ENCODE peak calls at places on chromosomes 16 and 17, in eight cellular contexts. R, X, D, A, W, Q, F and E are unnamed samples.

GRCh38 chr17:5584383-5584951 is at the start of gene NLRP1:
- DNase-seq in R (peak), X (peak), D (peak), A (no peak), W (no peak), Q (peak), F (peak), E (peak)

GRCh38 chr17:57788710-57789109 is 43.6 kb upstream of the CCDC182 start:
- DNase-seq in R (no peak), X (no peak), D (no peak), A (no peak), W (no peak), Q (no peak), F (no peak), E (no peak)

GRCh38 chr17:74842599-74843351 is 16.9 kb downstream of the GRIN2C start:
- DNase-seq in R (peak), X (peak), D (no peak), A (no peak), W (peak), Q (no peak), F (peak), E (peak)

GRCh38 chr16:56972403-56972802 is 10.7 kb downstream of the CETP start:
- DNase-seq in R (no peak), X (no peak), D (no peak), A (no peak), W (no peak), Q (no peak), F (no peak), E (no peak)

GRCh38 chr17:76261421-76262215 is 3.5 kb upstream of the UBALD2 start:
- DNase-seq in R (no peak), X (no peak), D (no peak), A (no peak), W (no peak), Q (no peak), F (no peak), E (peak)

GRCh38 chr16:25494292-25494691 is 197.5 kb upstream of the HS3ST4 start:
- DNase-seq in R (no peak), X (no peak), D (no peak), A (no peak), W (no peak), Q (no peak), F (no peak), E (no peak)

GRCh38 chr17:28888832-28889231 is 8.7 kb downstream of the FLOT2 start:
- DNase-seq in R (no peak), X (no peak), D (no peak), A (no peak), W (no peak), Q (no peak), F (no peak), E (no peak)

GRCh38 chr17:56909742-56910508 is 3.9 kb downstream of the TRIM25 start:
- DNase-seq in R (peak), X (no peak), D (no peak), A (no peak), W (peak), Q (no peak), F (no peak), E (no peak)

GRCh38 chr17:44170499-44171201 is at the start of gene ASB16:
- DNase-seq in R (no peak), X (no peak), D (no peak), A (no peak), W (no peak), Q (no peak), F (peak), E (no peak)

GRCh38 chr17:67194134-67194533 is 50.9 kb downstream of the HELZ start:
- DNase-seq in R (peak), X (no peak), D (no peak), A (no peak), W (no peak), Q (no peak), F (no peak), E (peak)

GRCh38 chr16:83113811-83114210 is 487.0 kb downstream of the CDH13 start:
- DNase-seq in R (no peak), X (no peak), D (no peak), A (no peak), W (no peak), Q (no peak), F (no peak), E (no peak)

GRCh38 chr17:67594115-67594878 is 123.4 kb upstream of the NOL11 start:
- DNase-seq in R (peak), X (no peak), D (peak), A (no peak), W (no peak), Q (no peak), F (no peak), E (no peak)

GRCh38 chr17:80289631-80290030 is 29.0 kb downstream of the RNF213 start:
- DNase-seq in R (no peak), X (no peak), D (no peak), A (no peak), W (no peak), Q (no peak), F (no peak), E (no peak)

GRCh38 chr16:17471745-17472075 is 950 bp upstream of the XYLT1 start:
- DNase-seq in R (no peak), X (no peak), D (no peak), A (no peak), W (no peak), Q (no peak), F (no peak), E (no peak)

GRCh38 chr16:1492923-1493745 is at the start of gene TELO2:
- DNase-seq in R (peak), X (peak), D (no peak), A (peak), W (peak), Q (peak), F (peak), E (peak)

GRCh38 chr16:4414187-4414909 is 2.0 kb downstream of the CORO7 start:
- DNase-seq in R (no peak), X (no peak), D (peak), A (no peak), W (no peak), Q (no peak), F (no peak), E (no peak)

GRCh38 chr16:8812162-8812843 is 14.7 kb downstream of the PMM2 start:
- DNase-seq in R (no peak), X (no peak), D (no peak), A (no peak), W (no peak), Q (no peak), F (no peak), E (no peak)

GRCh38 chr17:7173687-7174602 is 5.2 kb downstream of the ASGR1 start:
- DNase-seq in R (no peak), X (no peak), D (no peak), A (peak), W (no peak), Q (no peak), F (peak), E (peak)

GRCh38 chr17:75723201-75723930 is 2.1 kb downstream of the ITGB4 start:
- DNase-seq in R (no peak), X (no peak), D (no peak), A (no peak), W (no peak), Q (no peak), F (no peak), E (no peak)

GRCh38 chr17:69669441-69670178 is 255.1 kb downstream of the MAP2K6 start:
- DNase-seq in R (no peak), X (no peak), D (no peak), A (no peak), W (no peak), Q (no peak), F (no peak), E (no peak)

GRCh38 chr17:80263253-80264047 is 2.8 kb downstream of the RNF213 start:
- DNase-seq in R (peak), X (no peak), D (peak), A (no peak), W (peak), Q (no peak), F (peak), E (peak)

GRCh38 chr16:56197227-56197992 is 6.1 kb downstream of the GNAO1 start:
- DNase-seq in R (no peak), X (no peak), D (no peak), A (no peak), W (no peak), Q (no peak), F (no peak), E (no peak)

GRCh38 chr16:48347191-48347860 is 37.9 kb downstream of the SIAH1 start:
- DNase-seq in R (no peak), X (no peak), D (no peak), A (no peak), W (no peak), Q (no peak), F (no peak), E (no peak)

GRCh38 chr17:76014100-76014924 is 12.8 kb downstream of the EVPL start:
- DNase-seq in R (peak), X (peak), D (no peak), A (peak), W (peak), Q (no peak), F (peak), E (peak)

GRCh38 chr16:82715833-82716232 is 89.1 kb downstream of the CDH13 start:
- DNase-seq in R (no peak), X (no peak), D (no peak), A (no peak), W (no peak), Q (no peak), F (no peak), E (no peak)

GRCh38 chr17:29393451-29393850 is 3.3 kb downstream of the TAOK1 start:
- DNase-seq in R (no peak), X (no peak), D (no peak), A (no peak), W (no peak), Q (no peak), F (no peak), E (no peak)

GRCh38 chr17:56596741-56597494 is 3.4 kb downstream of the NOG start:
- DNase-seq in R (no peak), X (no peak), D (no peak), A (no peak), W (no peak), Q (no peak), F (peak), E (no peak)

GRCh38 chr16:49458656-49459445 is 85.2 kb downstream of the C16orf78 start:
- DNase-seq in R (no peak), X (no peak), D (no peak), A (no peak), W (no peak), Q (no peak), F (no peak), E (no peak)

GRCh38 chr17:2402517-2402916 is 1.7 kb upstream of the MNT start:
- DNase-seq in R (no peak), X (no peak), D (no peak), A (no peak), W (no peak), Q (no peak), F (no peak), E (no peak)

GRCh38 chr16:75506107-75506506 is 10.9 kb upstream of the CHST6 start:
- DNase-seq in R (no peak), X (no peak), D (no peak), A (no peak), W (no peak), Q (no peak), F (no peak), E (no peak)

GRCh38 chr17:72063756-72064461 is 56.9 kb upstream of the SOX9 start:
- DNase-seq in R (no peak), X (no peak), D (no peak), A (no peak), W (no peak), Q (no peak), F (no peak), E (no peak)

GRCh38 chr17:7987112-7987893 is 15.1 kb upstream of the GUCY2D start:
- DNase-seq in R (no peak), X (no peak), D (no peak), A (no peak), W (no peak), Q (no peak), F (no peak), E (no peak)

DNA sequence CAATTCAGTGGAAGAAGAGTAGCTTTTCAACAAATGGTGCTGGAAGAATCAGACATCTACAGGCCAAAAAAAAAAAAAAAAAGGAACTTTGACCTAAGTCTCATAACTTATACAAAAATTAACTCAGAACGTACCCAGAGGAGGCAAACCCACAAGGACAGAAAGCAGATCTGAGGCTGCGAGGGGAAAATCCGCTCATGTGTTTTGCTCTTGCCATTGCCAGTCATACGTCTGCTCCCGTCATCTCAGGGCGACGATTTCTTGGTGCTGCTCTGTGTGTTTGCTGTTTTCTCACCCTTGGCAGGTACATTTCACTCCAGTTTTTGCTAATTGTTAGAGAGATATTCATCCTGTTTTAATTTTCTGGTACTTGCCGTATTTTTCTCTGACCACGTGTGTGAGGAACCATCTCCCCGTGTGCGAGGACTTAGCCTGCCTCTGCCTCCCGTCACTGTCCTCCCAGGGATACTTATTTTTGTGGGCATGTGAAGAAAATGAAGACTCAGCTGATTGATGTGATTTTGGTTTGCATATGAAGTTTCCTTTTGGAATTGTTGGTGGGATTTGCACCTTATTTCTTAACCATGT is 33.4 kb upstream of the ACSF3 start:
- DNase-seq in R (no peak), X (no peak), D (peak), A (no peak), W (no peak), Q (no peak), F (no peak), E (no peak)
- H3K9ac ChIP-seq in R (no peak), X (no peak), D (peak), A (no peak), W (no peak), Q (no peak), F (no peak), E (no peak)

GRCh38 chr17:11601661-11602060 is 3.4 kb downstream of the DNAH9 start:
- DNase-seq in R (no peak), X (no peak), D (no peak), A (no peak), W (no peak), Q (no peak), F (no peak), E (no peak)

GRCh38 chr17:11598274-11599221 is at the start of gene DNAH9:
- DNase-seq in R (peak), X (no peak), D (no peak), A (peak), W (peak), Q (peak), F (peak), E (no peak)
- TF ChIP-seq POLR2AphosphoS5 in R (no peak), X (no peak), D (no peak), A (no peak), W (no peak), Q (no peak), F (no peak), E (no peak)

GRCh38 chr16:84916156-84916555 is 95.2 kb downstream of the ZDHHC7 start:
- DNase-seq in R (no peak), X (no peak), D (no peak), A (no peak), W (no peak), Q (no peak), F (no peak), E (no peak)
- H3K9ac ChIP-seq in R (no peak), X (no peak), D (no peak), A (no peak), W (no peak), Q (no peak), F (no peak), E (no peak)

GRCh38 chr16:3021449-3022207 is 1.5 kb downstream of the TNFRSF12A start:
- DNase-seq in R (peak), X (peak), D (no peak), A (peak), W (peak), Q (no peak), F (peak), E (peak)
- TF ChIP-seq POLR2AphosphoS5 in R (no peak), X (no peak), D (no peak), A (peak), W (no peak), Q (no peak), F (peak), E (no peak)

DNA sequence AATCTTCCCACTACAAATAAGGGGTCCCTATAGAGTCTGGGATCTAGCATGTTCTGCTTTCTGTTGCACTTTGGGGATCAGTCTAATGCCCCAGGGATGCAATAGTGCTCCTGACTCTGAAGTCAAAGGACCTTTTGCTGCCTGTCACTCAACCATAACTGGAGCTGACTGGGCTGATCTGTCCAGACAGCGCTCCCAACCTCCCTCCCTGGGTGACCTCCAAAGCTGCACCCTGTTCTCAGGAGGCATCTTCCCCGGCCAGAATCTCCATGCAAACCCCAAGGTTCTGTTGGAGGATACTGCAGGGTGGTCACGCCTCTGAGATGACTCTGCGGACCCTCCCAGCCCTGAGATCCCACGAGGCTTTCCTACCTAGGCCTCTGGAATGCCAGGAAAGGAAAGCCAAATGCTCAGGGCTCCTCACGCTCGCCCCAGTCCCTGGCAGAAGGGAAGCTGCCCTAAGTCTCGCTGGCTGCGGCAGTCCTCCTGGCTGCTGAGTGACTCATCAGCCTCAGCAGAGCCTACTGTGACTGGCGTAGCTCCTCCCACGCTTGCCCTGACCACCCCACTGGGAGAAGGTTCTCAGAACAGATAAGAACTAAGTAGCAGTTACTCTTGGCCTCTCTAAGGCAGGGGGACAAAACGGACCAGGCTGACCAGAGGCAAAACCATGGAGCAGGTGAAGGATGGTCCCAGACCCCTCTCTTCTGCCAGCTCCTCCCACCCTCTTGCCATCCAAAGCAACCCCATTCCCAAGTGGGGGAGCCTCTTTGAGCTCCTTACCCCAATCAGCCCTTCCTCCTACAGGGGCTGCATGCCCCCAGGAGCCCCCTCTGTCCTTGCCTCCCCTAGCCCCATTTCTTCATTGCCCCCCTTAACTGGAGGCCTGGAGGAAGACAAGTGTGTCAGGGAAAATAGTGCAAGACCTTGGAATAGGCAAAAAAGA is 124.1 kb upstream of the TNRC6C start:
- DNase-seq in R (peak), X (peak), D (peak), A (no peak), W (peak), Q (no peak), F (peak), E (peak)
- H3K9ac ChIP-seq in R (no peak), X (peak), D (no peak), A (no peak), W (peak), Q (no peak), F (no peak), E (no peak)

GRCh38 chr17:50027639-50028206 is 28.2 kb upstream of the ITGA3 start:
- DNase-seq in R (no peak), X (peak), D (no peak), A (no peak), W (peak), Q (no peak), F (peak), E (peak)

GRCh38 chr17:50028207-50029120 is 27.4 kb upstream of the ITGA3 start:
- DNase-seq in R (no peak), X (no peak), D (no peak), A (no peak), W (no peak), Q (no peak), F (peak), E (peak)

GRCh38 chr17:50029185-50029584 is 26.7 kb upstream of the ITGA3 start:
- DNase-seq in R (no peak), X (no peak), D (no peak), A (no peak), W (peak), Q (no peak), F (peak), E (no peak)

GRCh38 chr17:50026046-50026675 is 29.7 kb upstream of the ITGA3 start:
- DNase-seq in R (no peak), X (no peak), D (no peak), A (no peak), W (no peak), Q (no peak), F (peak), E (no peak)

DNA sequence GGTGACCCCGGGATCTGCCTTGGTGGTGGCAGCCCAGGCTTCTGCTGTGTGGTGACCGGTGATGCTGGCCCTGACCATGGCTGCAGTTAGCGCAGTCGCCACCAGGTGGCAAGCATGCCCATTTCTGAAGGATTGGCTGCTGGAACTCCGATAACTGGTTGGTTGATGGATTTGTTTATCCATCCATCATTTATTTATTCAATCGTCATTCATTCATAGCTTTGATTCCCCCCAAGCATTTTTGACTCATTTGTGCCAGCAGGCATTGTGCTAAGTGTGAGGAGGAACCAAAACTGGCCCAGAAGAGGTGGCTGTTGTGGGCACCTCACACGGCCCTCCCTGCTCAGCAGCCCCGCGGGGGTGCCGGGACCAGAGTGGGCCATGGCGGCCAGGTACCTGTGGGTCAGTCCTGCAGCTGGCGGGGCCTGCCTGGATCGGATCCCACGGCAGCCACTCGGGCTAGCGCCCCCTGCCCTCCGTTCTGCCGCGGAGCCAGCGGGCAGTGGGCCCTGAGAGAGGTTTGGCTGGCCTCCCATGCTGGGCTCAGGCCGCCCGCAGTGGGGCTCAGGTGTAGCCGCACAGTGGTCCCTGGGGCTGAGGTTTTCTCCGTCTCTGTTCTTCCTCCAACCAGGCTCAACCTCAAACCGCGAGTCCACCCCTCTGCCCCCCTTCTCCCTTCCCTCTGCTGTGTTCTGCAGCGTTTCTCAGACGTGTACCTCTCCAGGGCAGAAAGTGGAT is 28.8 kb upstream of the ITGA3 start:
- DNase-seq in R (peak), X (peak), D (no peak), A (peak), W (peak), Q (no peak), F (peak), E (peak)
- TF ChIP-seq POLR2AphosphoS5 in R (no peak), X (peak), D (no peak), A (no peak), W (no peak), Q (no peak), F (no peak), E (no peak)

GRCh38 chr16:88478889-88479794 is 26.1 kb downstream of the ZFPM1 start:
- DNase-seq in R (no peak), X (no peak), D (no peak), A (no peak), W (no peak), Q (no peak), F (peak), E (no peak)
- H3K9ac ChIP-seq in R (no peak), X (no peak), D (no peak), A (no peak), W (no peak), Q (no peak), F (no peak), E (no peak)

DNA sequence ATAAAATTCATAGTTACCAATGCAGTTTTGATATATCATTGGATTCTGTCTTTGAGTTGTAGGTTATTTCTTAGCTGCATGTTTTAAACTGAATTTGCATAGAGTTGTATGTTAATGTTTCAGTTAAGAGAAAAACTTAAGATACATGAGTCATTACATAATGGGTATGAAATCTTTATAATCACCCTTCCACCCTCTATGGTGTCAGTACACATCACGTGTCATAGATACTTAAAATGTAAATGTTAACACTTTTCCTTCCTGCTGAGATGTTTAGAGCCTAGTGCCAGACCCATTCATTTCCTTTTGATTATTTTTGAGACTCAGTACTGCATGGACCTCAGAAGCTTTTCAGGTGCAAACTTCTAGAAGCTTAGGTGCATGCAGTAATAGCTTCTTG is 20.5 kb downstream of the ZNF207 start:
- DNase-seq in R (no peak), X (no peak), D (no peak), A (no peak), W (no peak), Q (no peak), F (no peak), E (peak)
- TF ChIP-seq POLR2AphosphoS5 in R (no peak), X (no peak), D (no peak), A (no peak), W (no peak), Q (no peak), F (no peak), E (no peak)